ENCODE peak calls at places on chromosome 5, in five cellular contexts. D, S, X, F and E are unnamed samples.

GRCh38 chr5:39100851-39101396 is 26.7 kb upstream of the RICTOR start:
- DNase-seq in D (peak; percentile 93), S (no peak), X (peak; percentile 89), F (no peak), E (peak; percentile 99)

GRCh38 chr5:171801-172331 is 19.4 kb upstream of the LRRC14B start:
- DNase-seq in D (no peak), S (no peak), X (no peak), F (no peak), E (no peak)

GRCh38 chr5:1172670-1173404 is 28.6 kb upstream of the SLC6A19 start:
- DNase-seq in D (no peak), S (no peak), X (no peak), F (no peak), E (no peak)

GRCh38 chr5:73948720-73949119 is 322.7 kb downstream of the ARHGEF28 start:
- DNase-seq in D (no peak), S (no peak), X (no peak), F (no peak), E (peak; percentile 51)

GRCh38 chr5:132309679-132310078 is 15.5 kb downstream of the SLC22A4 start:
- DNase-seq in D (no peak), S (no peak), X (peak; percentile 35), F (no peak), E (no peak)

GRCh38 chr5:84614907-84615306 is 230.2 kb upstream of the EDIL3 start:
- DNase-seq in D (no peak), S (no peak), X (no peak), F (no peak), E (no peak)

GRCh38 chr5:96408841-96409458 is 24.1 kb downstream of the PCSK1 start:
- DNase-seq in D (no peak), S (no peak), X (no peak), F (no peak), E (no peak)

GRCh38 chr5:3226171-3226570 is 369.5 kb upstream of the IRX1 start:
- DNase-seq in D (no peak), S (no peak), X (no peak), F (no peak), E (no peak)

GRCh38 chr5:167582263-167582662 is 709.2 kb upstream of the WWC1 start:
- DNase-seq in D (peak; percentile 31), S (no peak), X (no peak), F (no peak), E (peak; percentile 8)

GRCh38 chr5:168557389-168557788 is 21.8 kb downstream of the PANK3 start:
- DNase-seq in D (no peak), S (no peak), X (no peak), F (no peak), E (no peak)

GRCh38 chr5:141735823-141736222 is 53.8 kb upstream of the ARAP3 start:
- DNase-seq in D (no peak), S (no peak), X (no peak), F (no peak), E (no peak)

GRCh38 chr5:170541146-170541769 is 37.4 kb downstream of the KCNIP1 start:
- DNase-seq in D (no peak), S (no peak), X (no peak), F (no peak), E (no peak)

GRCh38 chr5:9924614-9925013 is 294.5 kb upstream of the TAS2R1 start:
- DNase-seq in D (peak; percentile 29), S (no peak), X (no peak), F (peak; percentile 46), E (peak; percentile 99)

GRCh38 chr5:68182534-68182933 is 33.0 kb upstream of the PIK3R1 start:
- DNase-seq in D (no peak), S (no peak), X (no peak), F (no peak), E (no peak)

GRCh38 chr5:96743065-96743768 is 64.5 kb downstream of the ERAP1 start:
- DNase-seq in D (no peak), S (peak; percentile 55), X (no peak), F (no peak), E (peak; percentile 61)

DNA sequence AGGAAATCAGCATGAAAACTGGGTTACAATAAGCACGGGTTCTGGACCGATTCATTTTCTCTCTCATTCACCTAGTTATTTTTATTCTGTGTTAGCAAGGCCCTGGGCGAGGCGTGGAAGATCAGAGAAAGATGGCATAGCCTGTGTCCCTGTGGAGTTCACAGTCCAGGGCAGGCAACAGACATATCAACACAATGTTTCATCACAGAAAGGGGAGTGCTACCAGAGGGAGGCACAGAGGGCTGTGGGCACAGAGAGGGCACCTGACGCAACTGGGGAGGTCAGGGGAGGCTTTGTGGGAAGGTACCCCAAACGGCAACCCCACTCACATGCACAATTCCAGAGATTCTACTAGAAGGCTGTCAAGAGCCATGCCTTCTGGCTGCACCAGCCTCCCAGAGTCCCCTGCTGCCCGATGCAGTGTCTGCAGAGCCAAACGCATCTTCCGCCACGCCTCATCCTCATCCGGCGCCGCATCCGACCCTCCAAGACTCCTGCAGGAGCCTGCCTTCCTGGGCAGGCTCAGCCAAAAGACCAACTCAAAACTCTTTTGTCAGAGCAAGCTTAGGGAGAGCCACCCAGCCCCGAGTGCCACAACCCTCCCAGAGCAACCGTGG is 1.4 kb downstream of the FAM193B start:
- DNase-seq in D (no peak), S (no peak), X (peak; percentile 29), F (no peak), E (no peak)
- TF ChIP-seq USF2 in D (no peak), S (no peak), X (no peak), F (no peak), E (no peak)

GRCh38 chr5:181126841-181127240 is 4.1 kb downstream of the OR2V1 start:
- DNase-seq in D (no peak), S (no peak), X (no peak), F (no peak), E (no peak)
- TF ChIP-seq BHLHE40 in D (no peak), S (no peak), X (no peak), F (no peak), E (no peak)

DNA sequence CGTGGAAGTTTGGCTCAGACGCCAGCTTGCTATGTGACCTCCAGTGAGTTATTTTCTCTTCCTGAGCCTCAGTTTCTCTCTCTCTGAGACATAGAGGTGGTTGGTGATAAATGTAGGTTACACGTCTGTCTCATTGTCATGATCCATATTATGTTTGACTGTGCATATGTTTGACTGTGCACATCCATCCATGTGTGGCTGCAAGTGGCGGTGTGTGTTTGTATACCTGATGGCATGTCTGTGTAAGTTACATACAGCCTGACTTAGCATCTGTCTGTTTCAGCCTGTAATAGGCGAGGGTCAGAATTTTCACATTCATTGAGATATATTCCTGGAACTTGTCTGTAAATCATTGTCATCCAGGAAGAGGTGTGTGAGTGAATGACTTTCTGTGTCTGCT is 3.3 kb downstream of the SPARC start:
- DNase-seq in D (no peak), S (no peak), X (no peak), F (no peak), E (no peak)
- H3K4me3 ChIP-seq in D (no peak overlapping the region), S (no peak overlapping the region), X (no peak overlapping the region), F (no peak overlapping the region), E (peak overlapping the region; percentile 84)

DNA sequence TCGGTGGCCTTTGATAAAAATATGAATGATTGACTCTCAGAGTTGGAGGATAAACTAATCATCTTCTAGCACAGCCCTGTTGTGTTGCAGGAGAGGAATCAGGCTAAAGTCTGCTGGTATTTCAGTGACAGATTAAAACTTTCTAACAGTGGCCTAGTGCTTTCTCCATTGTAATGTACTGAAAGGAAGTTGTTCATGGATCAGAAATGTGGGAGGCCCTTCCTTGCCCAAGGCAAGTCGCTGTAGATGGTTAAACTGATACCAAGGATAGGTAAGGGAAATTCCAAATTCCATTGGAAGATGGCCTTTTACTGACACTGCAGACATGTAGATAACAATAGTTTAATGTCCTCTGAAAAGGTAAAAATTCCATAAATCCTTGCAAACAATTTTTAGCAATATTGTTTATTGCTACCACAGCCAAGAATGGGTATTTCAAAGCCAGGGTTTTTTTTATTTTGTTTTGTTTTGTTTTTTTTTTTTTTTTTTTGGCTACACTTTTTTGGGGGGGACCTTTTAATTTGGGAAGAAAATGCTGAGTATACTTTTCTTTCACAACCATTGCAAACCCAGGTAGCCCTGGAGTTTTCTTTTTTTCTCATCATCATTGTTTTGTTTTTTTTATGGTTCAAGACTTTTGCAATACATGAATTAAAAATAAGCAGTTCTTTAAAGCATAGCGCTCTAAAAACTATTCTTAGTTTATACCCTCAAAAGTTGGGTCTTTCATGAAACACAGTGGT is 35.5 kb downstream of the WDR36 start:
- DNase-seq in D (no peak), S (no peak), X (no peak), F (no peak), E (no peak)
- TF ChIP-seq USF2 in D (no peak), S (no peak), X (no peak), F (no peak), E (no peak)

GRCh38 chr5:137313526-137314175 is 185.5 kb downstream of the SPOCK1 start:
- DNase-seq in D (no peak), S (no peak), X (no peak), F (no peak), E (no peak)

GRCh38 chr5:137310051-137310730 is 188.9 kb downstream of the SPOCK1 start:
- DNase-seq in D (peak; percentile 44), S (no peak), X (no peak), F (no peak), E (peak; percentile 93)

GRCh38 chr5:137309290-137309689 is 189.8 kb downstream of the SPOCK1 start:
- DNase-seq in D (no peak), S (no peak), X (no peak), F (no peak), E (no peak)

GRCh38 chr5:137315534-137316345 is 183.4 kb downstream of the SPOCK1 start:
- DNase-seq in D (no peak), S (no peak), X (no peak), F (no peak), E (no peak)

DNA sequence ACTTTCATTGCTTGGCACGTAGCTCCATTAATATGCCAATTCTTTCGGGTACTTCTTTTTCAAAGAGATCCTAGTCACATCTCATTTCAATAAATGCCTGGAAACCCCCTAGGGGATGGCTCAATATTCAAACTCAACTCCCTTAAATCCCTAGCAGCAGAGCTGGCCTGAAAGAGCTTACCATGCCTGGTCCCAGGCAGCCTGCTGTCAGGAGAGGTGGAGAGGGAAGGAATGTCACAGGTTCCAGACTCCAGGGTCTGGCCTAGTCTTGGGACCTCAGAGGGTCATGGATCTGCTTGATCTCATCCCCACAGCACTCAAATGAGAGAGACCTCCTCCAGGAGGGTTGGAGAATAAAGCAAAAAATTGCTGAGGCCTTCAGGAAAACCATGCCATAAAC is 187.1 kb downstream of the SPOCK1 start:
- DNase-seq in D (no peak), S (no peak), X (no peak), F (no peak), E (no peak)
- TF ChIP-seq BHLHE40 in D (no peak), S (no peak), X (no peak), F (no peak), E (no peak)

DNA sequence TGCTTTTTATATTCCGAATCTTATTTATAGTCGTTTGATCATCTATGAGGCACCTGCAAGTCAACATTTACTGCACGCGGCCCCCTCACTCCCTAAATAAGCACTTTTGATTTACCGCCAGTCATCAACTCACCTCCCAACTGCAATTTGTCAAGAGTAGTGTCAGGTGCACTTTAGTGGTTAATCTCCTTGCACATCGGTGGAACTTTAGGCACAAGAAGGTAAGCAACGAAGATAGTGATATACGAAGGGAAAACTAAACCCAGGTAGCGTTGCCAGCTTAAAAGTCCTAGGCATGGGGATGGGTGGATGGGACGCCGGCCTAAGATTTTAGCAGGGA is 513 bp upstream of the RNF180 start:
- DNase-seq in D (no peak), S (no peak), X (no peak), F (no peak), E (no peak)
- H3K4me3 ChIP-seq in D (peak overlapping the region; percentile 54), S (no peak overlapping the region), X (no peak overlapping the region), F (no peak overlapping the region), E (no peak overlapping the region)

GRCh38 chr5:124668353-124669299 is 77.8 kb downstream of the ZNF608 start:
- DNase-seq in D (no peak), S (no peak), X (no peak), F (no peak), E (no peak)
- TF ChIP-seq USF2 in D (no peak), S (peak; percentile 10), X (no peak), F (no peak), E (no peak)